ENCODE peak calls at places on chromosomes 3 and 15, in eight cellular contexts. G is gastrocnemius medialis, H is body of pancreas, L is lower leg skin, X is A549, C is ovary, J is fibroblast of pulmonary artery, D is uterus. O is an unnamed sample.

GRCh38 chr3:126208182-126208581 is 27.8 kb upstream of the ALDH1L1 start:
- DNase-seq in D (no peak), J (no peak), X (no peak), G (no peak), C (no peak), H (no peak), L (no peak), O (no peak)

GRCh38 chr3:36905545-36905944 is 39.3 kb downstream of the TRANK1 start:
- DNase-seq in J (no peak), L (no peak), G (no peak), X (no peak), C (no peak), D (no peak), H (no peak), O (no peak)

GRCh38 chr3:169552533-169552932 is 111.0 kb downstream of the MECOM start:
- DNase-seq in D (no peak), H (no peak), G (no peak), C (no peak), X (no peak), J (peak; percentile 35), L (no peak), O (no peak)

GRCh38 chr15:95887666-95888480 is 442.6 kb upstream of the NR2F2 start:
- DNase-seq in G (no peak), D (no peak), X (no peak), C (no peak), L (no peak), H (no peak), J (no peak), O (no peak)

GRCh38 chr3:100563228-100563627 is 46.2 kb upstream of the ADGRG7 start:
- DNase-seq in C (no peak), J (no peak), L (no peak), H (no peak), D (no peak), G (no peak), X (no peak), O (no peak)

GRCh38 chr15:84034831-84035753 is 200.5 kb upstream of the GOLGA6L4 start:
- DNase-seq in G (no peak), J (peak; percentile 67), C (no peak), D (no peak), X (no peak), H (peak; percentile 49), L (no peak), O (peak; percentile 22)

GRCh38 chr15:99037646-99038045 is 30.1 kb upstream of the PGPEP1L start:
- DNase-seq in C (no peak), H (no peak), G (no peak), D (no peak), L (no peak), J (no peak), X (no peak), O (no peak)

GRCh38 chr15:87681054-87681453 is 575.5 kb downstream of the NTRK3 start:
- DNase-seq in L (no peak), X (no peak), G (no peak), H (no peak), J (no peak), C (no peak), D (no peak), O (no peak)

GRCh38 chr15:77180757-77181156 is 109.8 kb upstream of the TSPAN3 start:
- DNase-seq in C (no peak), L (no peak), G (no peak), H (no peak), J (peak; percentile 68), D (no peak), X (no peak), O (no peak)

GRCh38 chr15:33234019-33234418 is 39.5 kb upstream of the FMN1 start:
- DNase-seq in J (peak; percentile 54), G (no peak), H (no peak), X (peak; percentile 55), L (no peak), D (no peak), C (no peak), O (no peak)

GRCh38 chr3:8492744-8493511 is 8.7 kb upstream of the LMCD1 start:
- DNase-seq in D (no peak), H (no peak), C (no peak), G (no peak), X (no peak), J (no peak), L (no peak), O (no peak)

GRCh38 chr3:56424885-56425284 is 43.4 kb downstream of the ERC2 start:
- DNase-seq in G (no peak), H (no peak), D (no peak), C (no peak), X (no peak), J (no peak), L (no peak), O (no peak)

GRCh38 chr3:100057716-100058575 is 56.4 kb downstream of the FILIP1L start:
- DNase-seq in X (no peak), D (no peak), C (no peak), H (no peak), J (peak; percentile 34), L (no peak), G (no peak), O (no peak)

GRCh38 chr3:152474585-152474984 is 205.9 kb downstream of the MBNL1 start:
- DNase-seq in J (peak; percentile 94), G (no peak), X (peak; percentile 16), H (no peak), C (no peak), L (no peak), D (peak; percentile 43), O (peak; percentile 25)
- TF ChIP-seq CTCF in J (peak; percentile 82), G (peak; percentile 53), X (peak; percentile 68), H (no peak), C (peak; percentile 21), L (no peak), D (peak; percentile 69), O (peak; percentile 65)

GRCh38 chr3:11570251-11570650 is 73.5 kb downstream of the VGLL4 start:
- DNase-seq in L (no peak), G (no peak), H (no peak), C (peak; percentile 34), D (no peak), X (no peak), J (no peak), O (no peak)

GRCh38 chr3:11567516-11568467 is 75.9 kb downstream of the VGLL4 start:
- DNase-seq in H (no peak), C (peak; percentile 40), L (no peak), D (no peak), X (peak; percentile 84), G (peak; percentile 94), J (peak; percentile 82), O (peak; percentile 81)

GRCh38 chr3:11569156-11569741 is 74.5 kb downstream of the VGLL4 start:
- DNase-seq in L (no peak), G (no peak), D (peak; percentile 20), J (no peak), X (no peak), H (no peak), C (peak; percentile 34), O (no peak)

GRCh38 chr3:11566916-11567315 is 76.8 kb downstream of the VGLL4 start:
- DNase-seq in J (no peak), C (no peak), G (no peak), X (peak; percentile 34), L (no peak), D (no peak), H (no peak), O (no peak)

DNA sequence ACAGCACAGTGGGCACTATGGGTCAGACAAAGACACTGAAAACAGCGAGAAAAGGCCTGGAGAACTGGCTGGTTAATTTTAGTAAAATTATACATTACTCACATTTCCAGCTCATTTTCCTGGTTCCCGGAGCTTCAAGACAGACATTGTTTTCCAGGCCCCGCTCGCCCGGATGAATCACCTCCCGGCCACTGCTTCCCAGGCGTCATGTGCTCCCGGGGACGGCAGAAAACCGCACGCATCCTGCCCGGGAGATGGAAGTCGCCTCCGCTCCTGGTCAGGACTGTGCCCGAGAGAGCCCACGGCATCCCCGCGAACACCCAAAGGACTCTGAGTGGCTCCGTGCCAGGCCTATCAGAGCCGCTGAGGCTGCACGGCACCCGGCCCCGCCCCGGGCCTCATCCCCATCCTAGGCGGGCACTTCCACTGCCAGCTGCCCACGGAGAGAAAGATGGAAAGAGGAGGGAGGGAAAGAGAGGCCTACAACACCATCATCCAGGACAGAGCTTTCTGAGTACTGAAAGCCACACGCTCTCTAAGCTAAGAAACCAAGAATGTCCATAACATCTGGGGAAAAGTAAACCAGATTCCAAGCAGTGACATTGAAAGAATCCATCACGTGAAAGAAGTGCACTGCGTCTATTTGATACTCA is 75.1 kb downstream of the VGLL4 start:
- DNase-seq in C (peak; percentile 77), G (peak; percentile 74), D (peak; percentile 82), L (peak; percentile 79), H (peak; percentile 37), J (peak; percentile 92), X (peak; percentile 78), O (peak; percentile 85)
- H3K4me3 ChIP-seq in C (peak overlapping the region; percentile 19), G (peak overlapping the region; percentile 29), D (peak overlapping the region; percentile 25), L (no peak overlapping the region), H (no peak overlapping the region), J (peak overlapping the region; percentile 45), X (peak overlapping the region; percentile 26), O (peak overlapping the region; percentile 39)

DNA sequence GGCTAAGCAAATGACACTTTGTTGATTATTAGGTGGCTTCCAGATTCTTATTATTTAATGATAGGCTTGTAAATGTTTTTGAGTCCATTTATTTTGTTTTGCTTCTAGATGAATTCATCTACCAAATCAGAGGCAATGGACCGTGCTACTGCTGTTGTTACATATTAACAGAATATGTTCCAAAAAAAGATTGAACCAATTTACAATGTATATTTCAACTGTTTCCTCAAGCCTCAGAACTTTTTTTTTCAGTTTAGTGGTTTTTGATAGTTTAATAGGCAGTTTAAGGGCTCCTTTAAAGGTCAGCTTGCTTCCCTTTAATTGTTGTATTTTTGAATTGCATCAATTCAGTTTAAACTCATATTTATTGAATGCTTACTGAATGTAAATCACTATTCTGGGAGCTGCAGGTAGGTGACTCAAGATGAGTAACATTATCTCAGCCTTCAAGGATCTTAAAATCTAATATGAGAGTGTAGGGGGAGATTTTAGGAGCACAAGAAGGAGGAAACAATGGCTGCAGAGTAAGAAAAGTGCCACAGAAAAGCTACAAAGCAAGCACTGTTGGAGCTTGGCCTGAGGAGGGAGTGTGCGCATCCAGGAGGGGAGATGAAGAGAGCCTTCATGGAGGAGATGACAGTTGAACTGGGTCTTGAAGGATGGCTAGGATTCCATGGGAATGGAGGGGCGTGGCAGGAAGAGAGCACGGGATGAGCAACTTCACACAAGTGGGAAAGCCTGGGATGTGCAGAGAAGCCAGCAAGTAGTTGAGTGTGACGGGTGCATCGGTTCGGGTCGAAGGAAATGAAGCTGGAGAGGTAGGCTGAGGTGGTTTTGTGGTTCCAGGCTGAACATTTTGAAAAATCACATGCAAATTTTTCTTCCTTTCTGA is 14.7 kb downstream of the MAP2K1 start:
- DNase-seq in G (no peak), D (no peak), J (no peak), C (no peak), H (no peak), L (no peak), X (no peak), O (no peak)
- TF ChIP-seq CTCF in G (no peak), D (no peak), J (no peak), C (no peak), H (no peak), L (no peak), X (no peak), O (no peak)

DNA sequence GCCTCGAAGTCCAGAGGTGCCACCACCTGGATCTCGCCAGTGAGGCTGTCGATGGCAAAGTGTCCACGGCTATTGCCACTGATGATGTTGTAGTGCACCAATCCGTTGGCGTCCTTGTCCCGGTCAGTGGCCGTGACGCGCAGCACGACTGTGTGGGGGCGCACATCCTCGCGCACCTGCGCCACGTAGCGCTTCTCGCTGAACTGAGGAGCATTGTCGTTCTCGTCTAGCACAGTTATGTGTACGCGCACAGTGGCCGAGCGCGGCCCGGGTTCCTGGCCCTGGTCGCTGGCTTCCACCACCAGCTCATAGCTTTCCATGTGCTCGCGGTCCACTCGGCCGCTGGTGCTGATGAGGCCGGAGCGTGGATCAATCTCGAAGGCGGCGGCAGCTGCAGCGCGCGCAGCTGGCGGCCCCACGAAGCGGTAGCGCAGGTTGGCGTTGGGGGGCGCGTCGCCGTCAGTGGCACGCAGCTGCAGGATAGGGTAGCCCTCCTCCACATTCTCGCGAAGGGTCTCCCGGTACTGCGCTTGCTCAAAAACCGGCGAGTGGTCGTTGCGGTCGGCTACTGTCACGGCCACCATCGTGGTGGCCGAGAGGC is 1.8 kb downstream of the CELSR3 start:
- DNase-seq in X (no peak), G (no peak), J (no peak), C (no peak), D (no peak), L (no peak), H (no peak), O (no peak)
- H3K4me3 ChIP-seq in X (no peak overlapping the region), G (peak overlapping the region; percentile 34), J (no peak overlapping the region), C (no peak overlapping the region), D (no peak overlapping the region), L (no peak overlapping the region), H (no peak overlapping the region), O (no peak overlapping the region)